ENCODE peak calls at places on chromosome 18, in eight cellular contexts. L is fibroblast of mammary gland, A is activated B cell treated with CpG ODN at 0.5 μM for 24 hours, X is tibial artery, B is HL-60, O is astrocyte of the spinal cord, M is hepatocyte, V is WTC11. S is an unnamed sample.

GRCh38 chr18:62420513-62421209 is 95.6 kb downstream of the TNFRSF11A start:
- DNase-seq in L (peak), A (no peak), X (no peak), B (no peak), O (peak), M (peak), V (no peak), S (peak)

GRCh38 chr18:22343613-22344012 is 74.1 kb downstream of the CTAGE1 start:
- DNase-seq in L (no peak), A (no peak), X (no peak), B (no peak), O (no peak), M (no peak), V (no peak), S (no peak)

GRCh38 chr18:13545514-13545913 is 180.8 kb downstream of the FAM210A start:
- DNase-seq in L (no peak), A (no peak), X (no peak), B (no peak), O (no peak), M (no peak), V (no peak), S (no peak)

GRCh38 chr18:79524181-79525078 is 128.7 kb downstream of the NFATC1 start:
- DNase-seq in L (no peak), A (peak), X (peak), B (peak), O (no peak), M (no peak), V (no peak), S (peak)

GRCh38 chr18:58017267-58017666 is 26.8 kb upstream of the NEDD4L start:
- DNase-seq in L (no peak), A (no peak), X (no peak), B (no peak), O (no peak), M (no peak), V (no peak), S (no peak)

GRCh38 chr18:31555971-31556747 is 35.5 kb upstream of the TTR start:
- DNase-seq in L (peak), A (no peak), X (no peak), B (peak), O (peak), M (peak), V (peak), S (no peak)

GRCh38 chr18:57422313-57422872 is 12.8 kb upstream of the ONECUT2 start:
- DNase-seq in L (no peak), A (no peak), X (no peak), B (no peak), O (no peak), M (no peak), V (no peak), S (no peak)

GRCh38 chr18:35707674-35708073 is 126.1 kb downstream of the GALNT1 start:
- DNase-seq in L (no peak), A (no peak), X (no peak), B (no peak), O (no peak), M (no peak), V (no peak), S (no peak)

DNA sequence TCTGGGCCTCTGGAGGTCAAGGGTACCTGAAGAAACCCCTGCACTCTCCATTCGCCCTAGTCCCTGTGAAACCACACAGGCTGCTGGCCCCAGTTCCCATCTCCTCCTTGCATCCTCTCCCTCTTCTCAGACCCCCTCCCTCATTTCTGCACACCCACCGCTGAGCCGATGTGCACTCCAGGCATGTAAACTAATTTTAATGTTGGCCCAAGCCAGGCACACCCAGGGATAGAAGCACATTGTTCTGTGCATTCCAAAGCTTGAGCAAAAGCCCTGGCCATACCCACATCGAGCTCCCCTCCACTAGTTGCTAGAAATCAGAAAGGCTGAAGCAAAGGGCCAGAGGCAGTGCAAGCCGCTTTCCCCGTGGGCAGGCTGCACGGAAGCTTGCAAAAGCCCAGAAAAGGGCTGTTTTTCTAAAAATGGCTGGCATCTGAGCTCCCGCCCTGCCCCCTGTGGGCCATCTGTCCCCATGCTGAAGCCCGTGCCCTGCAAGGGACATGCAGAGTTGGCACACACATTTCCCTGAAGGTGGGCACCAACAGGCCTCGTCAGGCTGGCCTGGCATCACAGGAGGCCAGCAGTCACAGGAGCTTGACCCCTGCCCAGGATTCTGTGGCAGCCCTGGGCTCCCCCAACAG is 181.6 kb downstream of the SMAD7 start:
- DNase-seq in L (no peak), A (no peak), X (no peak), B (no peak), O (no peak), M (no peak), V (no peak), S (no peak)
- TF ChIP-seq CTCF in L (no peak), A (no peak), X (peak), B (no peak), O (peak), M (no peak), V (no peak), S (peak)

GRCh38 chr18:75691483-75691882 is 264.0 kb upstream of the SMIM21 start:
- DNase-seq in L (no peak), A (no peak), X (no peak), B (no peak), O (no peak), M (no peak), V (peak), S (no peak)
- TF ChIP-seq CTCF in L (no peak), A (no peak), X (no peak), B (no peak), O (no peak), M (no peak), V (peak), S (no peak)

DNA sequence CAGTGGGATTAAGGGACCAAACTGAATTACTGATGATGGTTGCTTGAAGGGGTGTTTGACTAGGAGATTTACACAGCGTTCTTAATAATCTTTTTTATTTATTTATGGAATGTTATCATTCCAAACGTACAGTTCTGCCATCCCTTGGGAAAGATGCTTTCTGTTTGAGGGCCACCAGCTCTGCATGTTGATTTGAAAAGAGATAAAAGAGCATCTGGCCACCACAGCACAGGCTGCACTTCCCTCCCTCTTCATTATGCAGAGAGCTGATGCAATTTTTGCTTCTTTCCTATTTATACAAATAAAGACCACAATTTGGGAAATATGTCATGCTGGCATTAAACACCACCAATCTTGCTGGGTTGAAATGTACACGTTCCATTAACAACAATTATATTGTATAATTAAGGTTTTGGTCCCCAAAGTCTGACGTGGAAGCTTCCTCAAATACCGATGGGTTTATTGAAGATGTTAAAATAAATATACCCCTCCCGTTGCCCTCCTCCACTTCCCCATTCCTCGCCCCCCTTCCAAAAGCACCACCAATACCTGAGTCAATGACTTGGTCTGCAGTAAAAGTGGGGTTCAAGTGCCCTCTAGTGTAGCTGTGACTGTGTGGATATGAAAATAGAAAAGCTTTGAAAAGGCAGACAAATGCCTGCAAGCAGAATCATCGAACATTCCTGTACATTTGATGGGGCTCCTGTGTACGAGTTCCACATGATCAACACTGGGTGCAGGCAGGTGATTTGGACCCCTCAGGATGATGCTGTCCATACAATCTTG is 211.9 kb downstream of the HRH4 start:
- DNase-seq in L (no peak), A (no peak), X (no peak), B (no peak), O (no peak), M (no peak), V (no peak), S (no peak)
- TF ChIP-seq CTCF in L (no peak), A (no peak), X (no peak), B (no peak), O (no peak), M (no peak), V (no peak), S (no peak)

GRCh38 chr18:54224379-54225014 is at the start of gene MBD2:
- DNase-seq in L (peak), A (peak), X (peak), B (peak), O (peak), M (peak), V (peak), S (peak)

GRCh38 chr18:54220406-54220805 is 4.1 kb downstream of the MBD2 start:
- DNase-seq in L (no peak), A (no peak), X (no peak), B (no peak), O (no peak), M (no peak), V (no peak), S (no peak)

GRCh38 chr18:54223568-54224241 is 764 bp downstream of the MBD2 start:
- DNase-seq in L (peak), A (peak), X (no peak), B (peak), O (peak), M (peak), V (peak), S (peak)

GRCh38 chr18:54218299-54218698 is 6.2 kb downstream of the MBD2 start:
- DNase-seq in L (no peak), A (no peak), X (no peak), B (no peak), O (no peak), M (no peak), V (no peak), S (no peak)

DNA sequence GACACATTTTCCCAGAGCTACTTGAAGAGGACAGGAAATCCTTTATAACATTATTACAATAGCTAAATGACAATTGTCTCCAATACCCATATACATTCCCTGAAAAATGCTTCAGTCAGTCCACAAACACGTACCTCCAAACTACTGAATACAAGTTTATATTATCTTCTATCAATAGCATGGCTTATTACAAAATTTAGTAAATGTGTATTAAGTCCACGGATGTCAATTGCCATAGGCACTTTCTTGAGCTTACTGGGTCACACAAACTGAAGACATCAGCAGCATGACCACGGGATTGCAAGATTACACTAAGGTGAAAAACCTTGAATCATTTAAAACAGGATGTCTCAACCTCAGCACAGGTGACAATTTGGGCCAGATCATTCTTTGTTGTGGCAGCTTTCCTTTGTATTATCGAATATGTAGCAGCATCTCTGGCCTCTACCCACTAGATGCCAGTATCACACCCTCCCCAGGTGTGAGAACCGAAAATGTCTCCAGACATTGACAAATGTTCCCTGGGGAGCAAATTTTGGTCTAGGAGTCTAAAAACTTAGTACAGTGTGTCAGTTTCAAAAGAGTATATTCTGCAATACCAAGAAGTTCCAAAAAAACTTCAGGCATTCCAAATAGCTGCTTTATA is 1.4 kb downstream of the MBD2 start:
- DNase-seq in L (no peak), A (no peak), X (no peak), B (peak), O (no peak), M (peak), V (no peak), S (no peak)
- TF ChIP-seq CTCF in L (no peak), A (no peak), X (no peak), B (peak), O (no peak), M (peak), V (no peak), S (peak)

GRCh38 chr18:69349912-69350597 is 50.6 kb upstream of the DOK6 start:
- DNase-seq in L (no peak), A (no peak), X (no peak), B (no peak), O (no peak), M (no peak), V (no peak), S (no peak)

GRCh38 chr18:69358197-69358895 is 42.3 kb upstream of the DOK6 start:
- DNase-seq in L (no peak), A (no peak), X (no peak), B (no peak), O (no peak), M (no peak), V (no peak), S (no peak)

GRCh38 chr18:69357590-69357989 is 43.1 kb upstream of the DOK6 start:
- DNase-seq in L (no peak), A (no peak), X (no peak), B (no peak), O (no peak), M (no peak), V (no peak), S (no peak)

GRCh38 chr18:69353023-69353422 is 47.7 kb upstream of the DOK6 start:
- DNase-seq in L (no peak), A (no peak), X (no peak), B (no peak), O (no peak), M (no peak), V (no peak), S (no peak)
- TF ChIP-seq CTCF in L (no peak), A (no peak), X (no peak), B (no peak), O (no peak), M (no peak), V (no peak), S (no peak)

GRCh38 chr18:59268127-59268721 is 5.0 kb downstream of the RAX start:
- DNase-seq in L (no peak), A (no peak), X (no peak), B (no peak), O (no peak), M (no peak), V (no peak), S (no peak)

GRCh38 chr18:59267511-59268126 is 5.6 kb downstream of the RAX start:
- DNase-seq in L (no peak), A (no peak), X (no peak), B (no peak), O (no peak), M (no peak), V (peak), S (no peak)

GRCh38 chr18:59269563-59270214 is 3.6 kb downstream of the RAX start:
- DNase-seq in L (no peak), A (no peak), X (no peak), B (no peak), O (no peak), M (no peak), V (no peak), S (no peak)

GRCh38 chr18:59270689-59271257 is 2.5 kb downstream of the RAX start:
- DNase-seq in L (no peak), A (no peak), X (no peak), B (no peak), O (no peak), M (no peak), V (no peak), S (no peak)

GRCh38 chr18:59268722-59269562 is 4.3 kb downstream of the RAX start:
- DNase-seq in L (peak), A (no peak), X (no peak), B (peak), O (no peak), M (peak), V (peak), S (no peak)
- TF ChIP-seq CTCF in L (no peak), A (no peak), X (no peak), B (no peak), O (no peak), M (peak), V (no peak), S (no peak)